ENCODE peak calls at places on chromosomes 7 and 10, in eight cellular contexts. F is activated CD8-positive, alpha-beta memory T cell treated with anti-CD3 and anti-CD28 coated beads, Interleukin-2, amount 50 U/mL, for 4 hours; P is HCEC 1CT; L is body of pancreas; U is KG1; A is hepatocyte; T is Calu3; Z is IMR-90. X is an unnamed sample.
A peak's percentile ranks its signal among the peaks of the same experiment; 100 is the strongest.

GRCh38 chr10:71998840-71999194 is 34.6 kb downstream of the CHST3 start:
- DNase-seq in P (peak; percentile 40), L (peak; percentile 37), Z (peak; percentile 75), A (peak; percentile 75), T (peak; percentile 70), U (no peak), F (no peak), X (peak; percentile 43)

GRCh38 chr10:119970107-119970506 is 77.6 kb downstream of the SEC23IP start:
- DNase-seq in T (no peak), Z (no peak), P (no peak), L (no peak), U (no peak), A (no peak), F (no peak), X (no peak)

GRCh38 chr10:44860811-44861751 is 50.1 kb upstream of the TMEM72 start:
- DNase-seq in Z (peak; percentile 86), T (no peak), F (no peak), P (peak; percentile 24), U (no peak), A (peak; percentile 26), L (no peak), X (no peak)

GRCh38 chr7:25056368-25056767 is 68.7 kb downstream of the CYCS start:
- DNase-seq in F (no peak), Z (no peak), A (no peak), L (no peak), T (no peak), U (no peak), P (no peak), X (no peak)

GRCh38 chr7:152522551-152522950 is 86.7 kb upstream of the KMT2C start:
- DNase-seq in P (no peak), F (no peak), Z (no peak), L (no peak), U (no peak), A (no peak), T (no peak), X (peak; percentile 33)

GRCh38 chr10:28497313-28498126 is 35.4 kb upstream of the WAC start:
- DNase-seq in A (no peak), Z (no peak), U (no peak), P (no peak), T (no peak), L (no peak), F (no peak), X (no peak)

GRCh38 chr7:21028186-21028989 is 241.7 kb upstream of the SP8 start:
- DNase-seq in U (no peak), Z (no peak), F (no peak), A (peak; percentile 16), T (no peak), L (no peak), P (no peak), X (no peak)

GRCh38 chr7:159094030-159094740 is 50.5 kb downstream of the VIPR2 start:
- DNase-seq in T (no peak), P (no peak), F (no peak), L (peak; percentile 6), Z (no peak), A (no peak), U (no peak), X (no peak)

GRCh38 chr7:80883188-80884025 is 35.4 kb downstream of the SEMA3C start:
- DNase-seq in L (no peak), A (peak; percentile 64), U (no peak), T (peak; percentile 18), P (peak; percentile 99), Z (peak; percentile 98), F (no peak), X (peak; percentile 86)

GRCh38 chr7:100367676-100368613 is 5.3 kb upstream of the PILRA start:
- DNase-seq in P (no peak), A (no peak), L (no peak), U (no peak), F (no peak), Z (no peak), T (no peak), X (no peak)

GRCh38 chr10:97336942-97337719 is 2.6 kb upstream of the FRAT2 start:
- DNase-seq in A (peak; percentile 45), L (peak; percentile 81), F (no peak), Z (no peak), U (no peak), P (no peak), T (peak; percentile 39), X (no peak)

GRCh38 chr7:99128076-99128950 is 15.6 kb downstream of the SMURF1 start:
- DNase-seq in A (no peak), F (no peak), L (peak; percentile 71), P (no peak), Z (no peak), U (no peak), T (no peak), X (no peak)

X was measured in lung microvascular endothelial cell.